ENCODE peak calls at places on chromosomes 3 and 15, in eight cellular contexts. H, E, F, G, D, A, C and M are unnamed samples.

GRCh38 chr3:155418426-155418825 is 124.9 kb upstream of the STRIT1 start:
- DNase-seq in G (no peak), H (no peak), E (no peak), F (no peak), C (no peak), D (peak), A (peak), M (no peak)

GRCh38 chr3:171804618-171805389 is 5.5 kb downstream of the PLD1 start:
- DNase-seq in E (no peak), A (no peak), H (no peak), G (no peak), C (no peak), F (no peak), D (peak), M (no peak)

GRCh38 chr3:45590822-45591546 is 3.6 kb upstream of the LIMD1 start:
- DNase-seq in H (no peak), G (no peak), C (no peak), A (no peak), F (no peak), D (no peak), E (no peak), M (no peak)

GRCh38 chr15:88472225-88472624 is 4.7 kb downstream of the MRPS11 start:
- DNase-seq in A (no peak), E (no peak), F (no peak), C (no peak), D (no peak), H (no peak), G (no peak), M (no peak)

GRCh38 chr3:22322861-22323260 is 571.9 kb upstream of the ZNF385D start:
- DNase-seq in C (no peak), G (no peak), A (no peak), E (no peak), F (no peak), H (no peak), D (no peak), M (no peak)

GRCh38 chr3:157247391-157247790 is 87.4 kb upstream of the CCNL1 start:
- DNase-seq in H (no peak), E (no peak), A (no peak), F (no peak), G (no peak), C (no peak), D (peak), M (no peak)

GRCh38 chr15:25185156-25185710 is 230.4 kb downstream of the SNRPN start:
- DNase-seq in C (no peak), G (no peak), D (no peak), E (no peak), H (no peak), F (no peak), A (no peak), M (peak)

GRCh38 chr3:16741103-16741758 is 136.0 kb upstream of the DAZL start:
- DNase-seq in A (no peak), F (no peak), H (no peak), E (no peak), G (no peak), D (peak), C (peak), M (no peak)

GRCh38 chr15:63950911-63951481 is 95.3 kb downstream of the DAPK2 start:
- DNase-seq in G (no peak), H (no peak), E (no peak), D (peak), A (no peak), C (peak), F (no peak), M (no peak)

GRCh38 chr3:63309780-63310179 is 31.7 kb downstream of the SYNPR start:
- DNase-seq in C (no peak), G (no peak), H (no peak), E (no peak), F (no peak), D (no peak), A (no peak), M (no peak)

GRCh38 chr3:119293105-119293683 is 989 bp upstream of the ARHGAP31 start:
- DNase-seq in A (no peak), E (no peak), F (no peak), G (no peak), H (no peak), D (no peak), C (no peak), M (no peak)

GRCh38 chr15:31338879-31339557 is 12.4 kb downstream of the KLF13 start:
- DNase-seq in A (no peak), H (peak), E (no peak), F (no peak), G (no peak), C (no peak), D (peak), M (no peak)

GRCh38 chr15:101053261-101053660 is 134.1 kb downstream of the LRRK1 start:
- DNase-seq in H (no peak), D (no peak), F (no peak), G (no peak), A (no peak), C (no peak), E (no peak), M (no peak)

GRCh38 chr3:132553811-132554210 is 43.3 kb upstream of the ACKR4 start:
- DNase-seq in G (no peak), F (no peak), D (no peak), C (no peak), E (no peak), H (no peak), A (no peak), M (no peak)

GRCh38 chr15:33007295-33007855 is 187.1 kb downstream of the FMN1 start:
- DNase-seq in C (no peak), H (no peak), A (no peak), D (peak), F (no peak), E (no peak), G (no peak), M (no peak)

GRCh38 chr3:35664460-35664919 is 25.2 kb downstream of the ARPP21 start:
- DNase-seq in F (no peak), E (no peak), G (no peak), D (peak), A (no peak), H (peak), C (peak), M (no peak)

GRCh38 chr3:194971965-194972364 is 286.3 kb downstream of the FAM43A start:
- DNase-seq in H (no peak), A (no peak), F (no peak), C (no peak), D (no peak), G (no peak), E (no peak), M (no peak)

GRCh38 chr15:74535388-74536084 is 5.5 kb upstream of the ARID3B start:
- DNase-seq in G (no peak), D (no peak), C (no peak), E (no peak), H (no peak), F (no peak), A (no peak), M (peak)

GRCh38 chr3:377158-377561 is 180.6 kb downstream of the CHL1 start:
- DNase-seq in E (no peak), H (no peak), G (no peak), A (no peak), F (no peak), C (no peak), D (peak), M (no peak)

GRCh38 chr15:97459771-97460170 is 500.7 kb upstream of the ARRDC4 start:
- DNase-seq in F (no peak), E (no peak), C (no peak), A (no peak), H (no peak), G (no peak), D (no peak), M (no peak)

GRCh38 chr3:136305879-136306278 is 55.7 kb downstream of the PCCB start:
- DNase-seq in C (peak), D (no peak), G (no peak), E (no peak), A (no peak), F (no peak), H (no peak), M (no peak)

GRCh38 chr15:66735909-66736305 is 33.9 kb downstream of the SMAD6 start:
- DNase-seq in G (no peak), C (no peak), F (no peak), A (no peak), D (peak), E (no peak), H (no peak), M (no peak)

GRCh38 chr3:81364411-81364810 is 397.0 kb downstream of the GBE1 start:
- DNase-seq in F (no peak), A (no peak), G (no peak), H (no peak), E (no peak), D (no peak), C (no peak), M (no peak)

GRCh38 chr3:191721983-191722382 is 261.0 kb downstream of the PYDC2 start:
- DNase-seq in E (no peak), F (no peak), G (no peak), A (no peak), H (no peak), D (no peak), C (no peak), M (no peak)

GRCh38 chr15:62428259-62428658 is 263.2 kb upstream of the C2CD4B start:
- DNase-seq in A (no peak), F (no peak), H (no peak), D (no peak), E (no peak), G (no peak), C (no peak), M (no peak)

GRCh38 chr3:119620899-119621298 is 23.2 kb downstream of the PLA1A start:
- DNase-seq in E (no peak), H (no peak), D (no peak), G (no peak), F (no peak), C (no peak), A (no peak), M (no peak)

GRCh38 chr3:9098716-9099675 is 135.7 kb upstream of the RAD18 start:
- DNase-seq in E (no peak), F (no peak), D (no peak), A (no peak), G (no peak), C (no peak), H (no peak), M (no peak)

GRCh38 chr3:19226516-19226915 is 78.2 kb downstream of the KCNH8 start:
- DNase-seq in E (no peak), C (no peak), F (no peak), A (no peak), H (no peak), G (no peak), D (no peak), M (no peak)

GRCh38 chr15:40100133-40100946 is 8.3 kb downstream of the BMF start:
- DNase-seq in C (no peak), G (no peak), A (no peak), E (no peak), H (no peak), D (no peak), F (no peak), M (no peak)

GRCh38 chr15:33256874-33257273 is 53.9 kb upstream of the RYR3 start:
- DNase-seq in C (no peak), D (peak), A (no peak), F (no peak), E (no peak), G (no peak), H (no peak), M (no peak)

GRCh38 chr3:183591881-183592521 is 36.5 kb upstream of the KLHL6 start:
- DNase-seq in C (no peak), A (no peak), E (no peak), H (no peak), G (no peak), D (peak), F (no peak), M (no peak)

GRCh38 chr3:187713504-187713903 is 11.1 kb upstream of the RTP2 start:
- DNase-seq in C (no peak), E (peak), H (no peak), D (peak), A (no peak), G (no peak), F (no peak), M (no peak)